ENCODE peak calls at places on chromosomes 5 and 9, in six cellular contexts. One of them, this sample, is unnamed. For H3K4me1, the result is how much of the 10 kb centered on the place peaks cover.

GRCh38 chr9:76415731-76416130 is 21.5 kb upstream of the RFK start:
- DNase-seq in neuronal stem cell: no peak
- DNase-seq in mesendoderm: no peak
- DNase-seq in mesenchymal stem cell: no peak
- DNase-seq in IMR-90: no peak
- DNase-seq in H1: no peak
- DNase-seq in this sample: no peak

GRCh38 chr9:21728781-21729180 is 73.7 kb upstream of the MTAP start:
- DNase-seq in neuronal stem cell: no peak
- DNase-seq in mesendoderm: no peak
- DNase-seq in mesenchymal stem cell: no peak
- DNase-seq in IMR-90: peak
- DNase-seq in H1: no peak
- DNase-seq in this sample: no peak

GRCh38 chr9:73270967-73271722 is 119.5 kb downstream of the ANXA1 start:
- DNase-seq in neuronal stem cell: no peak
- DNase-seq in mesendoderm: no peak
- DNase-seq in mesenchymal stem cell: peak
- DNase-seq in IMR-90: peak
- DNase-seq in H1: no peak
- DNase-seq in this sample: peak

GRCh38 chr9:120480707-120481106 is 99.3 kb downstream of the CDK5RAP2 start:
- DNase-seq in neuronal stem cell: no peak
- DNase-seq in mesendoderm: no peak
- DNase-seq in mesenchymal stem cell: no peak
- DNase-seq in IMR-90: no peak
- DNase-seq in H1: no peak
- DNase-seq in this sample: no peak

GRCh38 chr9:27528278-27528885 is 1.2 kb downstream of the MOB3B start:
- DNase-seq in neuronal stem cell: peak
- DNase-seq in mesendoderm: peak
- DNase-seq in mesenchymal stem cell: peak
- DNase-seq in IMR-90: peak
- DNase-seq in H1: peak
- DNase-seq in this sample: peak

GRCh38 chr9:125262217-125262991 is 778 bp downstream of the GAPVD1 start:
- DNase-seq in neuronal stem cell: no peak
- DNase-seq in mesendoderm: no peak
- DNase-seq in mesenchymal stem cell: no peak
- DNase-seq in IMR-90: no peak
- DNase-seq in H1: no peak
- DNase-seq in this sample: no peak

GRCh38 chr9:92061184-92061583 is 54.0 kb downstream of the SPTLC1 start:
- DNase-seq in neuronal stem cell: no peak
- DNase-seq in mesendoderm: no peak
- DNase-seq in mesenchymal stem cell: no peak
- DNase-seq in IMR-90: no peak
- DNase-seq in H1: no peak
- DNase-seq in this sample: no peak

GRCh38 chr9:104743377-104743985 is 4.0 kb upstream of the NIPSNAP3A start:
- DNase-seq in neuronal stem cell: peak
- DNase-seq in mesendoderm: peak
- DNase-seq in mesenchymal stem cell: peak
- DNase-seq in IMR-90: peak
- DNase-seq in H1: no peak
- DNase-seq in this sample: peak

GRCh38 chr5:13408616-13409015 is 535.9 kb downstream of the DNAH5 start:
- DNase-seq in neuronal stem cell: no peak
- DNase-seq in mesendoderm: no peak
- DNase-seq in mesenchymal stem cell: no peak
- DNase-seq in IMR-90: no peak
- DNase-seq in H1: no peak
- DNase-seq in this sample: no peak

GRCh38 chr5:168327019-168327421 is 35.6 kb downstream of the WWC1 start:
- DNase-seq in neuronal stem cell: no peak
- DNase-seq in mesendoderm: no peak
- DNase-seq in mesenchymal stem cell: no peak
- DNase-seq in IMR-90: peak
- DNase-seq in H1: no peak
- DNase-seq in this sample: peak

GRCh38 chr9:72633966-72634365 is 112.6 kb downstream of the TMC1 start:
- DNase-seq in neuronal stem cell: no peak
- DNase-seq in mesendoderm: no peak
- DNase-seq in mesenchymal stem cell: no peak
- DNase-seq in IMR-90: peak
- DNase-seq in H1: no peak
- DNase-seq in this sample: peak

GRCh38 chr9:124290053-124290581 is 32.4 kb downstream of the NEK6 start:
- DNase-seq in neuronal stem cell: no peak
- DNase-seq in mesendoderm: no peak
- DNase-seq in mesenchymal stem cell: no peak
- DNase-seq in IMR-90: no peak
- DNase-seq in H1: no peak
- DNase-seq in this sample: no peak

GRCh38 chr5:68266457-68266856 is 50.9 kb downstream of the PIK3R1 start:
- DNase-seq in neuronal stem cell: no peak
- DNase-seq in mesendoderm: no peak
- DNase-seq in mesenchymal stem cell: peak
- DNase-seq in IMR-90: no peak
- DNase-seq in H1: no peak
- DNase-seq in this sample: peak
- H3K4me1 ChIP-seq in neuronal stem cell: under half
- H3K4me1 ChIP-seq in mesendoderm: under half
- H3K4me1 ChIP-seq in mesenchymal stem cell: under half
- H3K4me1 ChIP-seq in IMR-90: under half
- H3K4me1 ChIP-seq in H1: under half
- H3K4me1 ChIP-seq in this sample: under half

GRCh38 chr5:134741052-134741451 is 2.7 kb downstream of the CAMLG start:
- DNase-seq in neuronal stem cell: no peak
- DNase-seq in mesendoderm: no peak
- DNase-seq in mesenchymal stem cell: no peak
- DNase-seq in IMR-90: no peak
- DNase-seq in H1: no peak
- DNase-seq in this sample: no peak

GRCh38 chr5:134738963-134739661 is 764 bp downstream of the CAMLG start:
- DNase-seq in neuronal stem cell: peak
- DNase-seq in mesendoderm: peak
- DNase-seq in mesenchymal stem cell: peak
- DNase-seq in IMR-90: peak
- DNase-seq in H1: no peak
- DNase-seq in this sample: peak

GRCh38 chr5:134735243-134735642 is 3.1 kb upstream of the CAMLG start:
- DNase-seq in neuronal stem cell: no peak
- DNase-seq in mesendoderm: no peak
- DNase-seq in mesenchymal stem cell: no peak
- DNase-seq in IMR-90: no peak
- DNase-seq in H1: no peak
- DNase-seq in this sample: no peak

GRCh38 chr5:134736173-134736812 is 2.1 kb upstream of the CAMLG start:
- DNase-seq in neuronal stem cell: no peak
- DNase-seq in mesendoderm: no peak
- DNase-seq in mesenchymal stem cell: no peak
- DNase-seq in IMR-90: no peak
- DNase-seq in H1: no peak
- DNase-seq in this sample: no peak

DNA sequence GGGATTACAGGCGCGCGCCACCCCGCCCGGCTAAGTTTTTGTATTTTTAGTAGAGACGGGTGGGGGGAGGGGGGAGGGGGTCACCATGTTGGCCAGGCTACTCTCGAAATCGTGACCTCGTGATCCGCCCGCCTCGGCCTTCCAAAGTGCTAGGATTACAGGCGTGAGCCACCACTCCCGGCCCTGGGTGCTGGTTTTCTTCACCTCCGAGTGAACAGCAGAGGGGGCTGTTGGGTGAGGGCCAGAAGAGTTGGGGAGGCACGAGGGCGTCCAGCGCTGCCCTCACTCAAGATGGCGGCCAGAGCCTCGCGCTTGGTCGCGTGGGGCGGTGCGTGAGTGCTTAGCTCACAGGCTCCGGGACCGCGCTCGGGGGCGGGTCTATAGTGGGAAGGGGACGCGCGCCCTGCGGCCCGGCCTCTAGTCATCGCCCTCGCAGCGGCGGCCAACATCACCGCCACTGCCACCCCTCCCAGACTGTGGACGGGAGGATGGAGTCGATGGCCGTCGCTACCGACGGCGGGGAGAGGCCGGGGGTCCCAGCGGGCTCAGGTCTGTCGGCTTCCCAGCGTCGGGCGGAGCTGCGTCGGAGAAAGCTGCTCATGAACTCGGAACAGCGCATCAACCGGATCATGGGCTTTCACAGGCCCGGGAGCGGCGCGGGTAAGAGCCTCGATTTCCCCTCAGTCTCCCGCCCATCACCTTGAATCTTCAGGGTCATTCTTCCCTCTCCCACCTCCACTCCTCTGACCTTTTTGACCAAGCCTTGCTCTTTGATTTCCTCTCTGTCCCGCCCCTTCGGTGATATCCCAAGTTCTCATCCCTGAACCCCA is at the start of gene CAMLG:
- DNase-seq in neuronal stem cell: peak
- DNase-seq in mesendoderm: peak
- DNase-seq in mesenchymal stem cell: peak
- DNase-seq in IMR-90: peak
- DNase-seq in H1: peak
- DNase-seq in this sample: peak
- H3K18ac ChIP-seq in neuronal stem cell: peak
- H3K18ac ChIP-seq in mesendoderm: peak
- H3K18ac ChIP-seq in mesenchymal stem cell: peak
- H3K18ac ChIP-seq in IMR-90: peak
- H3K18ac ChIP-seq in H1: peak
- H3K18ac ChIP-seq in this sample: peak

GRCh38 chr5:134245101-134245604 is 19.3 kb upstream of the PPP2CA start:
- DNase-seq in neuronal stem cell: no peak
- DNase-seq in mesendoderm: peak
- DNase-seq in mesenchymal stem cell: peak
- DNase-seq in IMR-90: peak
- DNase-seq in H1: no peak
- DNase-seq in this sample: peak

GRCh38 chr5:134236820-134237219 is 10.9 kb upstream of the PPP2CA start:
- DNase-seq in neuronal stem cell: no peak
- DNase-seq in mesendoderm: no peak
- DNase-seq in mesenchymal stem cell: no peak
- DNase-seq in IMR-90: no peak
- DNase-seq in H1: no peak
- DNase-seq in this sample: no peak

GRCh38 chr5:134242146-134242545 is 16.3 kb upstream of the PPP2CA start:
- DNase-seq in neuronal stem cell: no peak
- DNase-seq in mesendoderm: no peak
- DNase-seq in mesenchymal stem cell: peak
- DNase-seq in IMR-90: peak
- DNase-seq in H1: no peak
- DNase-seq in this sample: no peak

GRCh38 chr5:134236208-134236761 is 10.4 kb upstream of the PPP2CA start:
- DNase-seq in neuronal stem cell: no peak
- DNase-seq in mesendoderm: no peak
- DNase-seq in mesenchymal stem cell: no peak
- DNase-seq in IMR-90: peak
- DNase-seq in H1: no peak
- DNase-seq in this sample: no peak

DNA sequence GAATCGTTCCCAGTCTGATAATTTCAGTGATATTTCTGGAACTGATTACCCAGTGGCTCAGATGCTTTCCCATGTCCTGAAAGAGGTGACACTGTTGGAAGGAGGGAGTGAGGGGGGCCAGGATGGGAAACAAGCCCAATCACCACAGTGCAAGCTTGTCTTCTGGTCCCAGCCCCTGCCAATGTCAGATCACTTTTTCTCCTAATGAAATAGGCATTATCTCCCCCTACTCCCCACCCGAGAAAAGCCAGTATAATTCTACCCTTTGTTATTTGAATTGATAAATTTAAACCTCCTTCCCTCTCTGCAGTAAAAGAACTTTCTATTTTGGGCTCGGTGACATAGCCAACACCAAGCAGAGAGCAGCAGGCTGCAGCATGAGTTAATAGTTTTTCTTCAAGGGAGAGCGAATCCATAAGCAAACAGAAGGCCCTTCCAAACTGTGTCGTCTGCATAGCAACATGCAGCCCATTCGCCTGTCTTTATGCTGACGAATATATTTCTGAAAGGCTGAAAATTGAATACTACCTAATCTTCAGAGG is 14.6 kb upstream of the PPP2CA start:
- DNase-seq in neuronal stem cell: no peak
- DNase-seq in mesendoderm: no peak
- DNase-seq in mesenchymal stem cell: peak
- DNase-seq in IMR-90: peak
- DNase-seq in H1: no peak
- DNase-seq in this sample: no peak
- H3K27ac ChIP-seq in neuronal stem cell: no peak
- H3K27ac ChIP-seq in mesendoderm: no peak
- H3K27ac ChIP-seq in mesenchymal stem cell: peak
- H3K27ac ChIP-seq in IMR-90: peak
- H3K27ac ChIP-seq in H1: no peak
- H3K27ac ChIP-seq in this sample: no peak

GRCh38 chr9:131707677-131708612 is 31.9 kb downstream of the RAPGEF1 start:
- DNase-seq in neuronal stem cell: no peak
- DNase-seq in mesendoderm: no peak
- DNase-seq in mesenchymal stem cell: peak
- DNase-seq in IMR-90: peak
- DNase-seq in H1: no peak
- DNase-seq in this sample: peak
- H3K4me1 ChIP-seq in neuronal stem cell: under half
- H3K4me1 ChIP-seq in mesendoderm: under half
- H3K4me1 ChIP-seq in mesenchymal stem cell: under half
- H3K4me1 ChIP-seq in IMR-90: under half
- H3K4me1 ChIP-seq in H1: under half
- H3K4me1 ChIP-seq in this sample: under half

DNA sequence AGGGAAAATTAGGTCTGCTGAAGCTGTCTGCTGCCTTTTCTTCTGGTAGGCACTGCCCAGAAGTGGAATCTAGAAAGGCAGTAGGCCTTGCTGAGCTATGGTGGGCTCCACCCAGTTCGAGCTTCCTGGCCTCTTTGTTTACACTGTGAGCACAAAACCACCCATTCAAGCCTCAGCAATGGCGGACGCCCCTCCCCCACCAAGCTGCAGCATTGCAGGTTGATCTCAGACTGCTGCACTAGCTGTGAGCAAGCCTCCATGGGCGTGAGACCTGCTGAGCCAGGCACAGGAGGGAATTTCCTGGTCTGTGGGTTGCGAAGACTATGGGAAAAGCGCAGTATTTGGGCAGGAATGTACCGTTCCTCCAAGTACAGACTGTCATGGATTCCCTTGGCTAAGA is 18.5 kb downstream of the AGTPBP1 start:
- DNase-seq in neuronal stem cell: no peak
- DNase-seq in mesendoderm: peak
- DNase-seq in mesenchymal stem cell: no peak
- DNase-seq in IMR-90: no peak
- DNase-seq in H1: peak
- DNase-seq in this sample: no peak
- H3K18ac ChIP-seq in neuronal stem cell: no peak
- H3K18ac ChIP-seq in mesendoderm: no peak
- H3K18ac ChIP-seq in mesenchymal stem cell: no peak
- H3K18ac ChIP-seq in IMR-90: no peak
- H3K18ac ChIP-seq in H1: peak
- H3K18ac ChIP-seq in this sample: no peak

DNA sequence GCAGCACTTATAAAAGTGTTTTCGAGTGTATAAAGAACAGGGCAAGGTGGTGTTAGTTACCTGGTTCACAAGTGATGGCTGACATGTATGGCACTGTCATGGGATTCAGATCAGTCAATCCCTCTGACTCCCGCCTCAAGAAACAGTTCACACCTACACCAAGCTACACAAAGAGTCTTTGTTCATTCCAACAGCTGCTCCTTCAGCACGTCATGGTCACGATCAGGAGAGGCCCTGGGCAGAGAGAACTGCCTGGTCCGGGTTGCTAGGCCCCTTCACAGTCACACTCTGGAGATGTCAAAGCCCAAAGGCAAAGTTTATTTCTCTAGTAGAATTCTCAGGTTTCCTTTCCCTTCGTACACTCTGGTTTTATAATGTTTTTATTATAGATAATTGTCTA is 426.7 kb downstream of the ZSWIM6 start:
- DNase-seq in neuronal stem cell: no peak
- DNase-seq in mesendoderm: no peak
- DNase-seq in mesenchymal stem cell: no peak
- DNase-seq in IMR-90: no peak
- DNase-seq in H1: no peak
- DNase-seq in this sample: no peak
- H3K27ac ChIP-seq in neuronal stem cell: no peak
- H3K27ac ChIP-seq in mesendoderm: no peak
- H3K27ac ChIP-seq in mesenchymal stem cell: no peak
- H3K27ac ChIP-seq in IMR-90: no peak
- H3K27ac ChIP-seq in H1: no peak
- H3K27ac ChIP-seq in this sample: no peak